ENCODE peak calls at places on chromosomes 13 and 19, in five cellular contexts. O is PC-9, L is AG10803, M is mesothelial cell of epicardium, R is cardiac muscle cell. T is an unnamed sample.

GRCh38 chr13:50529154-50529882 is 314.2 kb downstream of the DLEU7 start:
- DNase-seq in L (peak), R (peak), O (peak), M (peak), T (no peak)

GRCh38 chr13:40786568-40786996 is 2.8 kb upstream of the SLC25A15 start:
- DNase-seq in O (no peak), M (no peak), L (no peak), R (no peak), T (no peak)

GRCh38 chr19:53978975-53979801 is 12.2 kb upstream of the CACNG6 start:
- DNase-seq in L (no peak), M (no peak), O (no peak), R (no peak), T (no peak)

GRCh38 chr19:30229524-30230174 is 142.5 kb upstream of the ZNF536 start:
- DNase-seq in L (no peak), R (no peak), M (no peak), O (no peak), T (no peak)

GRCh38 chr13:107351305-107351704 is 783.4 kb upstream of the ARGLU1 start:
- DNase-seq in R (peak), O (no peak), M (no peak), L (no peak), T (no peak)

GRCh38 chr13:24683833-24684599 is 3.8 kb downstream of the ATP12A start:
- DNase-seq in M (no peak), O (peak), R (peak), L (peak), T (peak)

GRCh38 chr13:98219685-98220084 is 42.6 kb upstream of the RNF113B start:
- DNase-seq in O (no peak), R (no peak), L (no peak), M (no peak), T (no peak)

GRCh38 chr19:31255174-31255862 is 93.9 kb downstream of the TSHZ3 start:
- DNase-seq in R (no peak), L (no peak), O (no peak), M (no peak), T (no peak)

GRCh38 chr19:16096281-16096855 is 15.3 kb upstream of the RAB8A start:
- DNase-seq in M (no peak), L (no peak), R (no peak), O (no peak), T (no peak)

GRCh38 chr19:31249217-31249616 is 100.0 kb downstream of the TSHZ3 start:
- DNase-seq in M (no peak), R (no peak), L (no peak), O (no peak), T (no peak)

GRCh38 chr19:18379803-18380747 is 5.9 kb upstream of the GDF15 start:
- DNase-seq in M (no peak), R (no peak), L (peak), O (peak), T (peak)

GRCh38 chr19:7924651-7925170 is 1.2 kb downstream of the CTXN1 start:
- DNase-seq in O (no peak), R (no peak), L (no peak), M (peak), T (no peak)

GRCh38 chr19:39276740-39277139 is 8.5 kb downstream of the IFNL2 start:
- DNase-seq in O (no peak), M (no peak), L (no peak), R (no peak), T (no peak)

GRCh38 chr13:30581582-30581981 is 36.1 kb upstream of the USPL1 start:
- DNase-seq in O (peak), R (peak), L (no peak), M (no peak), T (no peak)

GRCh38 chr19:33554391-33554790 is 32.8 kb upstream of the PEPD start:
- DNase-seq in M (no peak), L (no peak), O (no peak), R (no peak), T (no peak)

GRCh38 chr19:50537306-50537685 is 23.6 kb upstream of the ASPDH start:
- DNase-seq in R (no peak), L (no peak), O (no peak), M (no peak), T (no peak)
- TF ChIP-seq CTCF in R (no peak), L (no peak), O (no peak), M (no peak), T (no peak)

GRCh38 chr13:113965383-113965874 is 8.4 kb downstream of the C13orf46 start:
- DNase-seq in R (no peak), M (no peak), L (no peak), O (no peak), T (no peak)
- TF ChIP-seq CTCF in R (no peak), M (no peak), L (no peak), O (no peak), T (no peak)

DNA sequence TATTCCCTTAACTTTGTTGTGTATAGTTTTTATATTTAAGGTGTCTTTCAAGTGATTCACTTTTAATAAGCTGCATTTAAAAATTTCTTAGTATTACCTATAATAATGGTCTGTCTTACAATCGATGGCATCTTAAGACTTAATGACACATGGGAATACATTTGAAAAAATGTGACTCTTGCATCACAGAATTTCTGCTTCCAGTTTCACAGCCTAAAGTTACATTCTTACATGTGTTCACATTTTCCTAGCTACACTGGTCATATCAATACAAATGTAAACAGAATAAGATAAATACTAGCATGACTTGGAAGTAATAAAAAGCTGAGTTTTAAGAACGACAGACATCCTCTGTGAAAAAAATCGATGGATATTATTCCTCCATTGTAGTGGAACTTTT is 1597.1 kb upstream of the MIR17HG start:
- DNase-seq in O (no peak), M (no peak), R (no peak), L (no peak), T (no peak)
- TF ChIP-seq CTCF in O (no peak), M (no peak), R (no peak), L (no peak), T (no peak)

DNA sequence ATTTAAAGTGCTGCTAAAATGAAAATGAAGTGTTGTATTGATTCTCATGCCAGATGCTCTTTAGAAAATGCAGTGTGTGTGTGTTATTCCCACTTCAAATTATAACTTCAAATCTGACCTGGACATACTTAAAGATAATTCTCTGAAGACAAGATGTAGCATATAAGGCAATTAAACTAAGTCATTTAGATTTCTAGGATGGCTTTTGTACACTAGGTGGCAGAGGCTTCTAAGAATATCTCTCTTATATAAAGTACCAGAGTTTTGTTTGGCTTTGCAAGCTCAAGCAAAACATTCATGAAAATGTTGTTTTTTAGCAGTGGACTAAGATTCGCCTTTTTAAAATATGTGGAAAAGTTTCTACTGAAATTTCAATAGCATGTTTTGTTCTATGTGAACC is 407.2 kb downstream of the GPC5 start:
- DNase-seq in O (no peak), R (peak), M (no peak), L (no peak), T (no peak)
- TF ChIP-seq CTCF in O (no peak), R (peak), M (no peak), L (no peak), T (no peak)

GRCh38 chr19:55661826-55662225 is 7.0 kb downstream of the U2AF2 start:
- DNase-seq in R (no peak), O (no peak), M (no peak), L (no peak), T (no peak)
- TF ChIP-seq CTCF in R (no peak), O (no peak), M (no peak), L (no peak), T (no peak)

T was measured in omental fat pad.